ENCODE peak calls at places on chromosome 19, in seven cellular contexts. H is body of pancreas, R is vagina, L is breast epithelium, S is sigmoid colon, T is uterus, W is tibial artery. N is an unnamed sample.

GRCh38 chr19:55149078-55150003 is at the start of gene TNNT1:
- DNase-seq in R (no peak), S (no peak), H (no peak), L (no peak), T (no peak), W (no peak), N (peak; percentile 36)

GRCh38 chr19:47109541-47110375 is 3.8 kb downstream of the ZC3H4 start:
- DNase-seq in H (no peak), S (no peak), R (no peak), W (no peak), T (no peak), L (no peak), N (no peak)

GRCh38 chr19:8367327-8368001 is 3.5 kb downstream of the ANGPTL4 start:
- DNase-seq in L (peak; percentile 96), S (peak; percentile 97), W (peak; percentile 81), R (no peak), H (peak; percentile 99), T (peak; percentile 91), N (peak; percentile 91)

GRCh38 chr19:49129238-49129583 is 9.9 kb downstream of the PPFIA3 start:
- DNase-seq in S (no peak), L (no peak), W (no peak), R (peak; percentile 72), T (no peak), H (no peak), N (no peak)

GRCh38 chr19:1261863-1262686 is 7.1 kb upstream of the CIRBP start:
- DNase-seq in S (peak; percentile 86), R (no peak), H (peak; percentile 99), W (peak; percentile 94), T (peak; percentile 89), L (peak; percentile 91), N (peak; percentile 64)

GRCh38 chr19:57099199-57099661 is 20.6 kb upstream of the USP29 start:
- DNase-seq in L (no peak), W (peak; percentile 66), S (peak; percentile 84), T (peak; percentile 76), H (peak; percentile 52), R (no peak), N (peak; percentile 72)

GRCh38 chr19:10009269-10009665 is 1.0 kb downstream of the COL5A3 start:
- DNase-seq in W (peak; percentile 75), T (peak; percentile 80), H (peak; percentile 58), R (no peak), L (peak; percentile 27), S (peak; percentile 89), N (peak; percentile 84)

GRCh38 chr19:20565321-20566018 is at the start of gene ZNF737:
- DNase-seq in W (peak; percentile 98), S (peak; percentile 98), R (peak; percentile 94), H (peak; percentile 99), T (peak; percentile 94), L (peak; percentile 96), N (peak; percentile 97)

GRCh38 chr19:11096210-11096841 is 7.1 kb downstream of the LDLR start:
- DNase-seq in S (peak; percentile 91), L (no peak), R (no peak), H (no peak), W (peak; percentile 77), T (peak; percentile 80), N (peak; percentile 68)

GRCh38 chr19:3536429-3537100 is 2.4 kb upstream of the TEKTIP1 start:
- DNase-seq in T (no peak), H (no peak), R (no peak), S (no peak), L (peak; percentile 75), W (no peak), N (peak; percentile 45)

GRCh38 chr19:30349131-30349730 is 23.0 kb upstream of the ZNF536 start:
- DNase-seq in H (no peak), S (peak; percentile 20), W (no peak), R (no peak), T (no peak), L (no peak), N (no peak)

GRCh38 chr19:53546766-53547541 is 9.0 kb downstream of the ZNF331 start:
- DNase-seq in S (no peak), T (no peak), W (no peak), H (no peak), L (no peak), R (no peak), N (no peak)
- H3K27ac ChIP-seq in S (peak overlapping the region; percentile 33), T (no peak overlapping the region), W (peak overlapping the region; percentile 54), H (peak overlapping the region; percentile 17), L (no peak overlapping the region), R (peak overlapping the region; percentile 73), N (no peak overlapping the region)

GRCh38 chr19:46085888-46086287 is 38.6 kb downstream of the IGFL3 start:
- DNase-seq in W (no peak), H (no peak), L (no peak), T (no peak), S (no peak), R (no peak), N (no peak)

GRCh38 chr19:46082728-46083050 is 41.8 kb downstream of the IGFL3 start:
- DNase-seq in H (no peak), T (no peak), R (no peak), W (no peak), L (no peak), S (no peak), N (no peak)

GRCh38 chr19:46090444-46090843 is 34.0 kb downstream of the IGFL3 start:
- DNase-seq in R (no peak), S (no peak), T (no peak), W (no peak), H (no peak), L (no peak), N (no peak)

GRCh38 chr19:46089432-46089831 is 35.1 kb downstream of the IGFL3 start:
- DNase-seq in R (no peak), H (no peak), L (no peak), T (no peak), W (no peak), S (no peak), N (no peak)

DNA sequence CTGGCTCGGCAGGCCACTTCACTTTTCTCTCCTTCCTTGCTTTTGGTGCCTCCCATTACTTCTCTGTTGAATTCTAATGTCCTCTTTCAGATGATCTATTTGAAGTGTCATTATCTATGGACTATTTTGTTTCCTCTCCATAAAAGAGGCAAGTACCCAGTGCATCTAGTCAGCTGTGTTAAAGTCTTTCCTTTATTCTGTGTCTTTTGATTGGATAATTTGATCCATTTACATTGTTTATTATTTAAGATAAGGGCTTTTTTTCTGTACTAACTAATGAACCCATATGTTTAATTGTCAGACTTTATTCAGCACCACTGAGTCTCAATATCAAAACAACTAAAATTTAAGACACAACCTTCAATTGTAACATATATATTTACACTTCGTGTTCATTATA is 36.4 kb downstream of the IGFL3 start:
- DNase-seq in T (no peak), L (no peak), W (no peak), R (no peak), H (no peak), S (no peak), N (no peak)
- H3K4me1 ChIP-seq in T (no peaks in the 10 kb centered on the region), L (no peaks in the 10 kb centered on the region), W (no peaks in the 10 kb centered on the region), R (no peaks in the 10 kb centered on the region), H (no peaks in the 10 kb centered on the region), S (no peaks in the 10 kb centered on the region), N (no peaks in the 10 kb centered on the region)

GRCh38 chr19:28558783-28559182 is 654.2 kb downstream of the UQCRFS1 start:
- DNase-seq in S (no peak), L (no peak), R (no peak), W (no peak), H (no peak), T (no peak), N (no peak)
- TF ChIP-seq CTCF in S (no peak), L (no peak), R (no peak), W (no peak), H (no peak), T (no peak), N (no peak)

DNA sequence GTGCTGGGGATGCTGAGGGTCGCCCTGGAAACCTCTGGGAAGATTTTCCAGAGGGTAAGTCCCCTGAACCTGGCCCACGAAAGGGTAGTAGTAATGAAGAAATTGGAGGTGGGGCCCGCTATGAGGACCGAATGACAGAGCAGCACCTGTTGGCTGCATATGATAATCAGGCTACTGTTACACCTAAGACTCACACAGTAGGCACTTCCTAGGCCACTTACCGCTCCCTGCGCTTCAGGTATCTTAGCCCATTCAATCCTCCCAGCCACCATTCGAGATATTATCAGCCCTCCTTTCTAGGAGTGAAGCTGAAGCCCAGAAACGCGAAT is 4.3 kb upstream of the LRFN3 start:
- DNase-seq in W (no peak), H (no peak), R (no peak), S (no peak), T (no peak), L (no peak), N (no peak)
- H3K27ac ChIP-seq in W (no peak overlapping the region), H (no peak overlapping the region), R (no peak overlapping the region), S (no peak overlapping the region), T (no peak overlapping the region), L (no peak overlapping the region), N (peak overlapping the region; percentile 27)

N was measured in left ventricle myocardium inferior.